ENCODE peak calls at places on chromosomes 1 and 21, in six cellular contexts. P is thoracic aorta, W is DND-41, C is GM23338, L is fibroblast of mammary gland, M is fibroblast of the aortic adventitia. J is an unnamed sample.

GRCh38 chr1:150995896-150996295 is 10.8 kb downstream of the MINDY1 start:
- DNase-seq in P (no peak), W (peak; percentile 45), C (peak; percentile 66), L (peak; percentile 44), M (peak; percentile 56), J (no peak)

GRCh38 chr1:19101244-19101643 is 108.8 kb downstream of the UBR4 start:
- DNase-seq in P (no peak), W (no peak), C (no peak), L (peak; percentile 63), M (no peak), J (no peak)

GRCh38 chr1:73674945-73675561 is 522.9 kb downstream of the LRRIQ3 start:
- DNase-seq in P (no peak), W (no peak), C (peak; percentile 60), L (peak; percentile 12), M (peak; percentile 2), J (no peak)

GRCh38 chr1:77060000-77060399 is 159.2 kb downstream of the PIGK start:
- DNase-seq in P (no peak), W (no peak), C (peak; percentile 91), L (no peak), M (no peak), J (peak; percentile 21)

GRCh38 chr1:16046865-16047264 is 3.3 kb downstream of the CLCNKB start:
- DNase-seq in P (no peak), W (no peak), C (no peak), L (no peak), M (peak; percentile 22), J (no peak)

GRCh38 chr1:191432817-191433216 is 725.4 kb upstream of the RGS18 start:
- DNase-seq in P (no peak), W (no peak), C (no peak), L (no peak), M (no peak), J (no peak)

GRCh38 chr1:161266096-161266679 is 7.6 kb downstream of the PCP4L1 start:
- DNase-seq in P (no peak), W (no peak), C (peak; percentile 30), L (no peak), M (no peak), J (no peak)

GRCh38 chr1:235068155-235069121 is 60.2 kb downstream of the TOMM20 start:
- DNase-seq in P (no peak), W (no peak), C (no peak), L (peak; percentile 98), M (peak; percentile 75), J (no peak)

GRCh38 chr1:6601865-6602668 is 602 bp downstream of the KLHL21 start:
- DNase-seq in P (no peak), W (peak; percentile 68), C (peak; percentile 55), L (peak; percentile 50), M (peak; percentile 56), J (no peak)

GRCh38 chr21:45502600-45502999 is 39.6 kb downstream of the SLC19A1 start:
- DNase-seq in P (no peak), W (no peak), C (no peak), L (no peak), M (no peak), J (no peak)

GRCh38 chr1:150072959-150073358 is 5.4 kb downstream of the VPS45 start:
- DNase-seq in P (no peak), W (no peak), C (peak; percentile 6), L (peak; percentile 45), M (peak; percentile 66), J (no peak)

GRCh38 chr1:208137144-208137682 is 107.0 kb downstream of the PLXNA2 start:
- DNase-seq in P (no peak), W (no peak), C (no peak), L (peak; percentile 67), M (peak; percentile 54), J (no peak)

GRCh38 chr1:229894535-229894934 is 172.5 kb upstream of the GALNT2 start:
- DNase-seq in P (no peak), W (no peak), C (no peak), L (peak; percentile 6), M (no peak), J (no peak)

GRCh38 chr1:204088596-204088995 is 15.7 kb downstream of the SOX13 start:
- DNase-seq in P (no peak), W (no peak), C (no peak), L (no peak), M (no peak), J (no peak)

GRCh38 chr21:46597896-46598343 is 7.0 kb downstream of the S100B start:
- DNase-seq in P (no peak), W (no peak), C (no peak), L (no peak), M (no peak), J (no peak)

GRCh38 chr1:43879996-43880395 is 53.6 kb upstream of the ARTN start:
- DNase-seq in P (no peak), W (no peak), C (no peak), L (no peak), M (no peak), J (no peak)

GRCh38 chr1:43880604-43881003 is 53.0 kb upstream of the ARTN start:
- DNase-seq in P (no peak), W (no peak), C (no peak), L (no peak), M (no peak), J (no peak)

GRCh38 chr1:43882763-43883162 is 50.8 kb upstream of the ARTN start:
- DNase-seq in P (no peak), W (no peak), C (no peak), L (no peak), M (no peak), J (no peak)

GRCh38 chr1:43883321-43883720 is 50.3 kb upstream of the ARTN start:
- DNase-seq in P (no peak), W (no peak), C (no peak), L (no peak), M (no peak), J (no peak)

GRCh38 chr1:43881415-43881814 is 52.2 kb upstream of the ARTN start:
- DNase-seq in P (no peak), W (no peak), C (peak; percentile 49), L (no peak), M (no peak), J (no peak)
- TF ChIP-seq CTCF in P (no peak), W (peak; percentile 5), C (peak; percentile 6), L (no peak), M (no peak), J (no peak)

GRCh38 chr1:88302843-88303486 is 381.1 kb upstream of the PKN2 start:
- DNase-seq in P (no peak), W (no peak), C (peak; percentile 67), L (peak; percentile 38), M (peak; percentile 66), J (no peak)
- TF ChIP-seq CTCF in P (peak; percentile 49), W (no peak), C (peak; percentile 69), L (peak; percentile 38), M (peak; percentile 54), J (peak; percentile 68)

DNA sequence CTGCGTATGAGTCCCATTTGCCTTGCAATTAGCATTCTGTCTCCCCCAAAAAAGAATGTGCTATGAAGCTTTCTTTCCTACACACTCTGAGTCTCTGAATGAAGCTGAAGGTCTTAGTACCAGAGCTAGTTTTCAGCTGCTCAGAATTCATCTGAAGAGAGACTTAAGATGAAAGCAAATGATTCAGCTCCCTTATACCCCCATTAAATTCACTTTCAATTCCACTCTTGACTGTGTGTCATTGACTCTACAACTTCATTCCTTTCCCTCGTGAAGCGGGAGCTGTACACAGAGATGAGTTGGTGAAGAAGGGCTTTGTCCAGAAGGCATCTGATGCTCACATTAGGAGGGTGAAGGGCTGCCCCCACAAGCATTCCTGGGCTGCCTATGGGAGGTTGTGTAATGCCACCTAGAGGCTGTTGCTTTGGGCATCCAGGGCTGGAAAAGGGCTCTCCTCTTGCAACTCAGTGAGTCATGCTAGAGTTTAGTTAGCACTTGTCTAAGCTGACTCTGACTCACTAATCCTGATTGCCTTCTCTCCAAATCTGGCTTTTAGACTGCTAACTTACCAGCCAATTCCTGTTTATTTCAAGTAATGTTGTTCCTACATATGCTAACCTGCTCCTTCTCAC is 1.8 kb downstream of the SPRR1B start:
- DNase-seq in P (no peak), W (no peak), C (peak; percentile 73), L (peak; percentile 66), M (peak; percentile 43), J (no peak)
- TF ChIP-seq CTCF in P (no peak), W (peak; percentile 33), C (peak; percentile 65), L (peak; percentile 22), M (peak; percentile 3), J (no peak)

GRCh38 chr1:31502926-31503511 is 73.3 kb upstream of the TINAGL1 start:
- DNase-seq in P (no peak), W (no peak), C (peak; percentile 81), L (no peak), M (no peak), J (no peak)

GRCh38 chr1:31504001-31504400 is 72.3 kb upstream of the TINAGL1 start:
- DNase-seq in P (no peak), W (no peak), C (no peak), L (no peak), M (no peak), J (no peak)

GRCh38 chr1:31502253-31502652 is 74.1 kb upstream of the TINAGL1 start:
- DNase-seq in P (no peak), W (no peak), C (no peak), L (no peak), M (no peak), J (no peak)

GRCh38 chr1:31503581-31503980 is 72.7 kb upstream of the TINAGL1 start:
- DNase-seq in P (no peak), W (no peak), C (no peak), L (no peak), M (no peak), J (no peak)

GRCh38 chr1:31501505-31501904 is 74.8 kb upstream of the TINAGL1 start:
- DNase-seq in P (no peak), W (no peak), C (peak; percentile 39), L (no peak), M (no peak), J (no peak)
- TF ChIP-seq CTCF in P (no peak), W (peak; percentile 59), C (peak; percentile 29), L (peak; percentile 17), M (peak; percentile 13), J (no peak)

GRCh38 chr1:206960676-206961386 is 9.4 kb downstream of the FCAMR start:
- DNase-seq in P (no peak), W (no peak), C (no peak), L (no peak), M (no peak), J (no peak)
- TF ChIP-seq CTCF in P (no peak), W (no peak), C (no peak), L (no peak), M (no peak), J (no peak)

GRCh38 chr1:1536938-1537546 is 3.4 kb downstream of the TMEM240 start:
- DNase-seq in P (no peak), W (no peak), C (no peak), L (no peak), M (no peak), J (no peak)

GRCh38 chr1:1538989-1539309 is 1.5 kb downstream of the TMEM240 start:
- DNase-seq in P (no peak), W (no peak), C (no peak), L (no peak), M (no peak), J (no peak)

GRCh38 chr1:1535989-1536937 is 4.2 kb downstream of the TMEM240 start:
- DNase-seq in P (no peak), W (no peak), C (no peak), L (no peak), M (no peak), J (no peak)

GRCh38 chr1:1538334-1538733 is 2.1 kb downstream of the TMEM240 start:
- DNase-seq in P (no peak), W (no peak), C (no peak), L (no peak), M (no peak), J (no peak)

GRCh38 chr1:1537626-1538250 is 2.7 kb downstream of the TMEM240 start:
- DNase-seq in P (no peak), W (no peak), C (no peak), L (no peak), M (no peak), J (no peak)
- TF ChIP-seq CTCF in P (no peak), W (no peak), C (no peak), L (no peak), M (no peak), J (no peak)